ENCODE peak calls at places on chromosome 17, in eight cellular contexts. C is heart left ventricle; R is CD4-positive, alpha-beta T cell; H is left ventricle myocardium inferior; W is HL-60; P is IMR-90; A is glutamatergic neuron; D is astrocyte. N is an unnamed sample.

GRCh38 chr17:22461460-22462145 is 769.3 kb downstream of the KCNJ18 start:
- DNase-seq in C (no peak), R (no peak), H (no peak), W (no peak), P (no peak), A (no peak), D (no peak), N (no peak)

GRCh38 chr17:74558882-74559519 is 8.3 kb downstream of the CD300H start:
- DNase-seq in C (no peak), R (no peak), H (no peak), W (no peak), P (no peak), A (no peak), D (no peak), N (no peak)

GRCh38 chr17:50028207-50029120 is 27.4 kb upstream of the ITGA3 start:
- DNase-seq in C (no peak), R (no peak), H (no peak), W (no peak), P (peak), A (no peak), D (peak), N (peak)

GRCh38 chr17:76659928-76660614 is 16.5 kb upstream of the ST6GALNAC1 start:
- DNase-seq in C (no peak), R (no peak), H (no peak), W (no peak), P (no peak), A (no peak), D (no peak), N (no peak)

GRCh38 chr17:4195306-4195705 is 52.3 kb downstream of the CYB5D2 start:
- DNase-seq in C (no peak), R (no peak), H (no peak), W (no peak), P (peak), A (no peak), D (peak), N (peak)

GRCh38 chr17:75679706-75680201 is 12.6 kb downstream of the SAP30BP start:
- DNase-seq in C (no peak), R (no peak), H (no peak), W (no peak), P (no peak), A (no peak), D (no peak), N (no peak)

GRCh38 chr17:63827801-63828221 is 348 bp upstream of the FTSJ3 start:
- DNase-seq in C (no peak), R (no peak), H (no peak), W (no peak), P (no peak), A (no peak), D (no peak), N (no peak)

GRCh38 chr17:8873801-8874715 is 6.6 kb upstream of the PIK3R6 start:
- DNase-seq in C (no peak), R (no peak), H (no peak), W (no peak), P (no peak), A (peak), D (no peak), N (no peak)

GRCh38 chr17:44121206-44121605 is 2.2 kb downstream of the HDAC5 start:
- DNase-seq in C (no peak), R (no peak), H (no peak), W (no peak), P (no peak), A (no peak), D (no peak), N (no peak)

GRCh38 chr17:78357687-78358537 is 2.0 kb downstream of the SOCS3 start:
- DNase-seq in C (no peak), R (no peak), H (no peak), W (no peak), P (no peak), A (no peak), D (no peak), N (no peak)

GRCh38 chr17:64765191-64765889 is 103.2 kb upstream of the SMURF2 start:
- DNase-seq in C (no peak), R (no peak), H (no peak), W (no peak), P (no peak), A (no peak), D (no peak), N (no peak)

GRCh38 chr17:18999911-19000310 is 4.7 kb downstream of the FAM83G start:
- DNase-seq in C (no peak), R (no peak), H (no peak), W (no peak), P (no peak), A (no peak), D (no peak), N (no peak)

GRCh38 chr17:77330602-77331081 is 189.9 kb downstream of the SEC14L1 start:
- DNase-seq in C (peak), R (no peak), H (no peak), W (no peak), P (no peak), A (no peak), D (no peak), N (no peak)

GRCh38 chr17:29158515-29159275 is 21.5 kb downstream of the MYO18A start:
- DNase-seq in C (no peak), R (no peak), H (no peak), W (no peak), P (peak), A (no peak), D (peak), N (no peak)

GRCh38 chr17:33039874-33040273 is 48.2 kb downstream of the SPACA3 start:
- DNase-seq in C (no peak), R (no peak), H (no peak), W (no peak), P (peak), A (no peak), D (peak), N (peak)

GRCh38 chr17:15257316-15257925 is 7.7 kb downstream of the PMP22 start:
- DNase-seq in C (peak), R (peak), H (peak), W (peak), P (peak), A (peak), D (peak), N (peak)

GRCh38 chr17:28407974-28408306 is 1.9 kb upstream of the SLC46A1 start:
- DNase-seq in C (no peak), R (no peak), H (no peak), W (no peak), P (no peak), A (no peak), D (no peak), N (no peak)

GRCh38 chr17:46823657-46824056 is 5.2 kb upstream of the WNT3 start:
- DNase-seq in C (no peak), R (no peak), H (no peak), W (no peak), P (no peak), A (no peak), D (no peak), N (no peak)

GRCh38 chr17:17315142-17315821 is 12.1 kb downstream of the NT5M start:
- DNase-seq in C (no peak), R (no peak), H (no peak), W (no peak), P (no peak), A (no peak), D (no peak), N (no peak)

GRCh38 chr17:79779661-79780365 is 1.9 kb downstream of the CBX2 start:
- DNase-seq in C (no peak), R (no peak), H (no peak), W (no peak), P (no peak), A (peak), D (no peak), N (no peak)

GRCh38 chr17:48646183-48647102 is 20.3 kb upstream of the HOXB9 start:
- DNase-seq in C (no peak), R (no peak), H (no peak), W (no peak), P (no peak), A (peak), D (no peak), N (no peak)

GRCh38 chr17:11485802-11486421 is 112.4 kb upstream of the DNAH9 start:
- DNase-seq in C (no peak), R (no peak), H (no peak), W (no peak), P (no peak), A (no peak), D (no peak), N (no peak)

GRCh38 chr17:56171186-56171959 is 18.1 kb downstream of the ANKFN1 start:
- DNase-seq in C (no peak), R (no peak), H (no peak), W (no peak), P (no peak), A (no peak), D (no peak), N (peak)

GRCh38 chr17:47204722-47205418 is 4.3 kb upstream of the MYL4 start:
- DNase-seq in C (peak), R (no peak), H (peak), W (no peak), P (peak), A (no peak), D (peak), N (peak)

GRCh38 chr17:28317965-28318758 is 838 bp upstream of the TMEM97 start:
- DNase-seq in C (no peak), R (no peak), H (no peak), W (no peak), P (no peak), A (peak), D (no peak), N (no peak)

GRCh38 chr17:74972107-74972972 is at the start of gene HID1:
- DNase-seq in C (peak), R (peak), H (peak), W (no peak), P (no peak), A (peak), D (no peak), N (no peak)

GRCh38 chr17:65925606-65926307 is 266.2 kb downstream of the CEP112 start:
- DNase-seq in C (no peak), R (no peak), H (no peak), W (no peak), P (peak), A (no peak), D (no peak), N (peak)

GRCh38 chr17:78357177-78357586 is 2.7 kb downstream of the SOCS3 start:
- DNase-seq in C (peak), R (no peak), H (peak), W (no peak), P (peak), A (no peak), D (peak), N (peak)

GRCh38 chr17:75847595-75848522 is 3.7 kb upstream of the UNC13D start:
- DNase-seq in C (no peak), R (no peak), H (no peak), W (no peak), P (no peak), A (no peak), D (no peak), N (no peak)

GRCh38 chr17:62614142-62614541 is 13.3 kb upstream of the MRC2 start:
- DNase-seq in C (no peak), R (no peak), H (no peak), W (no peak), P (peak), A (no peak), D (peak), N (peak)

GRCh38 chr17:4620531-4621101 is 20.9 kb downstream of the ALOX15 start:
- DNase-seq in C (no peak), R (no peak), H (no peak), W (no peak), P (no peak), A (no peak), D (no peak), N (no peak)

GRCh38 chr17:81710514-81711308 is 1.4 kb upstream of the SLC25A10 start:
- DNase-seq in C (no peak), R (no peak), H (no peak), W (peak), P (no peak), A (no peak), D (no peak), N (peak)

GRCh38 chr17:48578616-48579560 is 738 bp upstream of the HOXB4 start:
- DNase-seq in C (no peak), R (no peak), H (no peak), W (no peak), P (peak), A (no peak), D (peak), N (no peak)

GRCh38 chr17:44113868-44114840 is 9.3 kb downstream of the HDAC5 start:
- DNase-seq in C (no peak), R (no peak), H (no peak), W (no peak), P (no peak), A (no peak), D (no peak), N (no peak)

GRCh38 chr17:35596072-35596471 is 8.9 kb downstream of the AP2B1 start:
- DNase-seq in C (no peak), R (no peak), H (no peak), W (no peak), P (no peak), A (no peak), D (no peak), N (no peak)

GRCh38 chr17:64202683-64203430 is 60.2 kb downstream of the TEX2 start:
- DNase-seq in C (no peak), R (no peak), H (no peak), W (no peak), P (peak), A (no peak), D (peak), N (peak)

DNA sequence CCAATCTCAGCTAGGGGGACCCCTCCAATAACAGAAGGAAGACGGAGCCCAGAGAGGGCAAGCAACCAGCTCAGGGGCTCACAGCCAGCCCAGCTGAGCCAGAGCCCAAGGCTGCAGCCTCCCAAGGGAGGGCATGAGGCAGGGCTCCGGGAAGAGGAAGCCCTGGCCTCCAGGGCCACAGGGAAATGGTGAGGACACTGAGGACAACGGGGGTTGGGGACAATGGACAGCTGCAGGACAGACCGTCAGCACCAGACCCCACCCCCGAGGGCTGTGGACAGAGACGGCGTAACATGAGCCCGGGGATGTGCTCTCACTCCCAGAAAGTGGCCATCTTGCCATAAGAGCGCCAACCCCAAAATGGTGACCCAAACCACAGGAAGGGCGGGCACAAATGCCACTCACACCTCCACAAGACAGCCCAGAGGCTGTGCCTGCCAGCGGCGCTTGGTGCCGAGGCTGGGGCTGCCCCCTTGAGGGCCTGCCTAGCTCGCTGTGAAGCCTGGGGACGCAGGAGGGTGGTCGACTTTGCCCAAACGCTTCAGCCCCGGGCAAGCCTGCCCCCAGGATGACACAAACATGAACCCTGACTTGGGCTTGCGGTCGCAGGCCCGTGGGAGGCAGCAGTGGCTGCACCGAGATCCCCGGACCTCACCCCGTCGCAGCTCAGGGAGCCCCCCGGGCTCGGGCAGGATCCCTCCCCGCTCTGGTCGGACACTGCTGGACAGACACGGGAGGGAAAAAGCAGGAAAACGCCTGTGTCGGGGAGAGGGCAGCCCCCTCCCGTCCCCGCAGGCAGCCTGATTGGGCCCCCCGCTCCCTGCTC is 10.5 kb downstream of the PIMREG start:
- DNase-seq in C (peak), R (no peak), H (no peak), W (no peak), P (no peak), A (no peak), D (no peak), N (no peak)
- TF ChIP-seq CTCF in C (no peak), R (no peak), H (no peak), W (no peak), P (no peak), A (no peak), D (no peak), N (no peak)

GRCh38 chr17:792277-792676 is 10.1 kb downstream of the MRM3 start:
- DNase-seq in C (no peak), R (no peak), H (no peak), W (no peak), P (peak), A (no peak), D (no peak), N (peak)
- TF ChIP-seq CTCF in C (no peak), R (no peak), H (no peak), W (no peak), P (no peak), A (no peak), D (no peak), N (no peak)

GRCh38 chr17:58082870-58083490 is at the start of gene DYNLL2:
- DNase-seq in C (peak), R (peak), H (peak), W (peak), P (peak), A (peak), D (peak), N (peak)

GRCh38 chr17:58082341-58082869 is 814 bp upstream of the DYNLL2 start:
- DNase-seq in C (no peak), R (no peak), H (no peak), W (no peak), P (no peak), A (peak), D (no peak), N (no peak)

GRCh38 chr17:58085039-58085715 is 2.0 kb downstream of the DYNLL2 start:
- DNase-seq in C (no peak), R (no peak), H (no peak), W (no peak), P (no peak), A (no peak), D (no peak), N (no peak)

GRCh38 chr17:58083491-58084316 is 485 bp downstream of the DYNLL2 start:
- DNase-seq in C (peak), R (peak), H (peak), W (peak), P (peak), A (peak), D (peak), N (peak)

DNA sequence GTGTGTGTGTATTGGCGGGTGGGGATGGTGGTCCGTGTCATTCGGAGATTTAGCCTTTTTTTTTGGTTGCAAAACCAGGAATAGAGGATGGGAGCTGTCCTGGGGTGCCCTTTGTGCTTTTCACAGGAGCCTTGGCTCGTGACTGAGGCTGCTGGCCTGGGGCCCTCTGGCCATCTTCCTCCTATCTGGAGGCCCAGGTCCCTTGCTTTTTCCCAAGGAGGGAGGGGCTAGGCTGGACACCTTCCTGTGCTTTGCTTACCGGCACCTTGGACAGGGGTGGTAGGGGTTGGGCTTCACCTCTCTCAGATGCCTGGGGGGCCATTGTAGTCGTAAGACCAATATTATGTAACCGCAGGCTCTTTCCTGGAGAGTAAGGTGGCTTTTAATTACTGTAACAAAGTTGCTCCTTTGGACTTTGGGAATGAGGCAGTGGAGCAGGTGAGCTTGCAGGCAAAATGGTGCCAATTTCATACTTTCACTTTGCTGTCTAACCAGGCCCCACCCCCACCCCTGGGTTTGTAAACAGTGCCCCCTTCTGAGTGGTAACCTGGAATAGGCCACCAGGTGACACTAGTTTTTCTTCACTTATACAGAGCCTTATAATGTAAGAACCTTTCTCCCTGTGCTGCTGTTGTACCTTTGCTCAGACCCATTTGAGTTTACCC is 1.2 kb downstream of the DYNLL2 start:
- DNase-seq in C (peak), R (peak), H (peak), W (no peak), P (no peak), A (no peak), D (no peak), N (peak)
- TF ChIP-seq CTCF in C (no peak), R (peak), H (no peak), W (no peak), P (no peak), A (no peak), D (no peak), N (no peak)

DNA sequence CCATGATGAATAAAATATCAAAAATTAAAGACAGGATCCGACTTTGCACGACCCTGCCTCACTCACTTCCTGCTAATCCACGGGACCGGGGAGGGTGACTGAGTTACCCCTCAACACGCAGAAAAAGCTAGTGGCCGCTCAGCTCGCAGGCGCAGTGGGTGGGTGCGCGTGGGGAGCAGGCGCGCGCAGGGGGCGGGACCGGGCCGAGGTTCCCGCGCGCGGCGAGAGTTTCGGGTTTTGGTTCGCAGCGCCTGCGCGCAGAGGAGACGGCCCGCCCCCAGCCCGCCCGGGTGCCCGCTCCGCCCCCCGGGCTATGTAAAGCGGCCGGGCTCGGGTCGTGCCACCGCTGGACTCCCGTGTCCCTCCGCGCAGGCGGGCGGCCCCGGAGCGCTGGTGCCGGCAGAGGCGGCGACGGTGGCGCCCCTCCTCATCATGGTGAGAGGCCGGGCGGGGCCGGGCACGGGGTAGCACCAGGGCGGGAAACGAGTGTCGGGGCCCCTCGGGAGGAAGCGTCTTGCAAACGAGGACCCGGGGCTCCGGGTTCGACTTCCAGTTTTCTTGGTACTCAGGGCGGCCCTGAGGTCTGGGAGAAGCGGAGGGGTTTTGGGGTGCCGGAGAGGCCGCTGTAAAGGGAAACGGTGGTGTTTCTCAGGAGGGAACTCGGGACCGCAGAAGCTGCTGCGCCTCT is at the start of gene CNP:
- DNase-seq in C (peak), R (peak), H (peak), W (peak), P (peak), A (peak), D (peak), N (peak)
- TF ChIP-seq CTCF in C (no peak), R (no peak), H (no peak), W (no peak), P (no peak), A (no peak), D (no peak), N (no peak)

DNA sequence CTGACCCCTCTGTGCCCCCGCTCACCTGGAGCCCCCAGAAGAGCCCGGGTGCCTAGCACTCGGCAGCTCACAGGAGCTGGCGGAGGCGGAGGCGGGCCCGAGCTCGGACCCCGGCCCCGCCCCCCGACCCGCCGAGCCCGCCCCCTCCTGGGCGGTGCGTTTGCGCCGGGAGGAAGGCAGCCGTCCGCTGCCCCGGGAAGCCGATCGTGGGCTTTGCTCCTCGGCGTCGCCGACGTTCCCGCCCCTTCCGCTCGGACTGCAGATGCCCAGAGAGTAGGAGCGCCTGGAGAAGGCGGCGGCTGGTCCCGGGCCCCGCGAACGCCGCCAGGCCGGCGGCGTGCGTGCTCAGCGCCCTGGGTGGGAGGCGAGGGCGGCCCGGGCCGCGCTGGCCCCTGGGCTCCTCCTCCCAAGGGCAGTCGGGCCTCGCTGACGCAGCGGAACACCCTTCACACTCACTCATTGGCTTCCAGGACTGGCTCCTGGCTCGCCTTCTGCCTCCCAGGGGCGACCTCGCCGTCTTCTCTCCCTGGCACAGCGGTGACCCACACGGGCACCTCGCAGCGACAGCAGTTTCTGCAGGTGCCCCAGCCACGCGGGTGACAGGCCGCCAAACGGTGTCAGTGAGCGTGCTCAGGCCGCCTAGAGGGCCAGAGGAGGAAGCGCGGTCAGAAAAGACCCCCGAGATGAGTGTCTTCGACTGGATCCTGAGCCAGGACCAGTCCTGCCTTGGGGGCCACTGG is at the start of gene PLSCR3:
- DNase-seq in C (peak), R (peak), H (peak), W (peak), P (peak), A (peak), D (peak), N (peak)
- TF ChIP-seq CTCF in C (no peak), R (peak), H (peak), W (no peak), P (peak), A (peak), D (peak), N (peak)

N was measured in fibroblast of mammary gland.